ENCODE peak calls at places on chromosomes 12 and 14, in nine cellular contexts. Q, J, T, D, P, G, O, N and S are unnamed samples. For H3K9me3, the result is how much of the 10 kb centered on the place peaks cover.

GRCh38 chr14:23217621-23218020 is 20.1 kb upstream of the RNF212B start:
- DNase-seq in Q (no peak), J (no peak), T (no peak), D (no peak), P (no peak), G (no peak), O (no peak), N (no peak), S (no peak)

GRCh38 chr12:56836800-56837663 is 73.9 kb downstream of the HSD17B6 start:
- DNase-seq in Q (no peak), J (peak), T (no peak), D (no peak), P (no peak), G (no peak), O (no peak), N (no peak), S (peak)

GRCh38 chr14:23120405-23121251 is 1.6 kb upstream of the CEBPE start:
- DNase-seq in Q (peak), J (no peak), T (peak), D (peak), P (peak), G (peak), O (peak), N (peak), S (peak)

GRCh38 chr14:64806202-64806861 is 73.4 kb downstream of the SPTB start:
- DNase-seq in Q (peak), J (peak), T (no peak), D (no peak), P (peak), G (no peak), O (no peak), N (peak), S (peak)

GRCh38 chr12:3641428-3641883 is 111.5 kb downstream of the CRACR2A start:
- DNase-seq in Q (no peak), J (peak), T (no peak), D (no peak), P (no peak), G (no peak), O (no peak), N (no peak), S (peak)

GRCh38 chr12:104201238-104202001 is 14.2 kb upstream of the TXNRD1 start:
- DNase-seq in Q (peak), J (no peak), T (no peak), D (peak), P (no peak), G (no peak), O (peak), N (no peak), S (no peak)

GRCh38 chr12:5746496-5746895 is 198.6 kb downstream of the ANO2 start:
- DNase-seq in Q (no peak), J (no peak), T (no peak), D (no peak), P (no peak), G (no peak), O (no peak), N (no peak), S (no peak)

GRCh38 chr14:35333347-35333730 is 41.2 kb downstream of the PSMA6 start:
- DNase-seq in Q (peak), J (no peak), T (no peak), D (no peak), P (no peak), G (no peak), O (no peak), N (no peak), S (no peak)

GRCh38 chr14:61887628-61888027 is 125.4 kb downstream of the SNAPC1 start:
- DNase-seq in Q (no peak), J (no peak), T (no peak), D (no peak), P (no peak), G (no peak), O (no peak), N (no peak), S (no peak)

GRCh38 chr14:26004342-26004741 is 593.5 kb downstream of the NOVA1 start:
- DNase-seq in Q (no peak), J (no peak), T (no peak), D (no peak), P (no peak), G (no peak), O (no peak), N (no peak), S (no peak)

GRCh38 chr14:62743569-62743968 is 301.7 kb downstream of the KCNH5 start:
- DNase-seq in Q (no peak), J (no peak), T (no peak), D (no peak), P (no peak), G (no peak), O (no peak), N (no peak), S (no peak)

GRCh38 chr14:104390941-104391901 is 188.3 kb upstream of the C14orf180 start:
- DNase-seq in Q (no peak), J (peak), T (peak), D (no peak), P (peak), G (peak), O (peak), N (no peak), S (no peak)

GRCh38 chr14:33402604-33403003 is 463.9 kb downstream of the NPAS3 start:
- DNase-seq in Q (no peak), J (no peak), T (no peak), D (no peak), P (no peak), G (no peak), O (no peak), N (no peak), S (no peak)

GRCh38 chr12:128076188-128076587 is 190.8 kb upstream of the TMEM132C start:
- DNase-seq in Q (peak), J (no peak), T (no peak), D (no peak), P (no peak), G (no peak), O (no peak), N (no peak), S (peak)

GRCh38 chr12:89236748-89237428 is 115.4 kb downstream of the DUSP6 start:
- DNase-seq in Q (no peak), J (no peak), T (no peak), D (no peak), P (no peak), G (no peak), O (no peak), N (no peak), S (no peak)

GRCh38 chr12:76064904-76065303 is 19.6 kb downstream of the NAP1L1 start:
- DNase-seq in Q (no peak), J (no peak), T (no peak), D (no peak), P (no peak), G (no peak), O (no peak), N (no peak), S (no peak)

GRCh38 chr14:94945615-94946014 is 175.7 kb upstream of the GSC start:
- DNase-seq in Q (no peak), J (no peak), T (no peak), D (no peak), P (no peak), G (no peak), O (no peak), N (no peak), S (no peak)

GRCh38 chr12:108004368-108004767 is 124.7 kb upstream of the WSCD2 start:
- DNase-seq in Q (peak), J (no peak), T (no peak), D (no peak), P (no peak), G (no peak), O (no peak), N (no peak), S (no peak)

GRCh38 chr12:31849090-31849687 is 110.0 kb upstream of the RESF1 start:
- DNase-seq in Q (no peak), J (no peak), T (no peak), D (no peak), P (no peak), G (no peak), O (no peak), N (no peak), S (no peak)

GRCh38 chr12:76337583-76337982 is 10.6 kb downstream of the BBS10 start:
- DNase-seq in Q (no peak), J (no peak), T (no peak), D (no peak), P (no peak), G (no peak), O (no peak), N (no peak), S (no peak)

GRCh38 chr14:65496178-65496993 is 83.9 kb downstream of the FUT8 start:
- DNase-seq in Q (no peak), J (no peak), T (no peak), D (no peak), P (no peak), G (no peak), O (no peak), N (no peak), S (no peak)

GRCh38 chr12:6135071-6135470 is 10.6 kb upstream of the VWF start:
- DNase-seq in Q (no peak), J (no peak), T (no peak), D (no peak), P (no peak), G (no peak), O (no peak), N (no peak), S (no peak)

GRCh38 chr14:102293784-102294183 is 11.2 kb downstream of the MOK start:
- DNase-seq in Q (no peak), J (no peak), T (no peak), D (no peak), P (no peak), G (no peak), O (no peak), N (no peak), S (no peak)

GRCh38 chr12:47249719-47250506 is 170.2 kb upstream of the AMIGO2 start:
- DNase-seq in Q (no peak), J (no peak), T (no peak), D (no peak), P (no peak), G (no peak), O (no peak), N (no peak), S (peak)

GRCh38 chr14:57578427-57579220 is 85.0 kb upstream of the CCDC198 start:
- DNase-seq in Q (no peak), J (no peak), T (no peak), D (no peak), P (no peak), G (no peak), O (no peak), N (no peak), S (no peak)

GRCh38 chr12:119693006-119693405 is 25.1 kb downstream of the PRKAB1 start:
- DNase-seq in Q (peak), J (no peak), T (no peak), D (peak), P (no peak), G (no peak), O (peak), N (no peak), S (peak)

GRCh38 chr14:102029956-102030355 is 56.9 kb downstream of the HSP90AA1 start:
- DNase-seq in Q (no peak), J (no peak), T (no peak), D (no peak), P (no peak), G (no peak), O (no peak), N (no peak), S (peak)

GRCh38 chr12:113207621-113208040 is 13.6 kb upstream of the TPCN1 start:
- DNase-seq in Q (no peak), J (no peak), T (peak), D (no peak), P (no peak), G (no peak), O (no peak), N (no peak), S (no peak)

DNA sequence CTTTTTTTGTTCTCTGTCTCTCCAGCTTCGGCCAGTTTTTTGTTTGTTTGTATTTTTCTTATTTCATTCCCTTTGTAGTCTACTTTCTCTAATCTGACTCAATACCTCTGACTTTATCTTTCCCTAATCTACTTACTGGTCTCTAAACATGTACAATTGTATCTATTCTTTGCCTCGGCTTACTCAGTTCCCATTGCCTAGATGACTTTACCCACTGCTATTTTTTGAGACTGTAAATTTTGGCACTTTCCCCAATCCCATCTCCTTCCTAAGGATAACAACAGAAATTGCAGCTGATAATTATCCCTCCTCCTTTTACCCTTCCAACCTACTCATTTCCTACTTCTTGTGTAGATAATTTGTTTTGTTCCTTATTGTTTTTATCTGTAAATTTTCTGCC is 511.1 kb downstream of the RPL10L start:
- DNase-seq in Q (no peak), J (no peak), T (no peak), D (no peak), P (no peak), G (no peak), O (no peak), N (no peak), S (no peak)
- H3K9me3 ChIP-seq in Q (under half), J (under half), T (under half), D (under half), P (under half), G (under half), O (under half), N (under half), S (under half)

GRCh38 chr12:34304001-34304400 is 281.7 kb downstream of the ALG10 start:
- DNase-seq in Q (no peak), J (peak), T (peak), D (no peak), P (no peak), G (peak), O (no peak), N (peak), S (no peak)

GRCh38 chr12:34304546-34304945 is 282.2 kb downstream of the ALG10 start:
- DNase-seq in Q (no peak), J (no peak), T (peak), D (no peak), P (no peak), G (no peak), O (no peak), N (no peak), S (no peak)

GRCh38 chr12:34305176-34305575 is 282.9 kb downstream of the ALG10 start:
- DNase-seq in Q (no peak), J (no peak), T (peak), D (no peak), P (no peak), G (no peak), O (no peak), N (no peak), S (no peak)

GRCh38 chr12:34303091-34303870 is 281.0 kb downstream of the ALG10 start:
- DNase-seq in Q (no peak), J (peak), T (peak), D (no peak), P (no peak), G (peak), O (no peak), N (peak), S (no peak)

GRCh38 chr12:34306133-34306830 is 284.0 kb downstream of the ALG10 start:
- DNase-seq in Q (no peak), J (no peak), T (peak), D (no peak), P (no peak), G (no peak), O (no peak), N (no peak), S (no peak)
- H3K9me3 ChIP-seq in Q (under half), J (under half), T (under half), D (under half), P (under half), G (under half), O (under half), N (under half), S (under half)

GRCh38 chr12:121507984-121508383 is 72.8 kb downstream of the KDM2B start:
- DNase-seq in Q (no peak), J (no peak), T (no peak), D (no peak), P (no peak), G (no peak), O (no peak), N (no peak), S (no peak)
- H3K9me3 ChIP-seq in Q (under half), J (under half), T (under half), D (under half), P (under half), G (under half), O (under half), N (under half), S (under half)

GRCh38 chr12:131461096-131461495 is 249.8 kb upstream of the SFSWAP start:
- DNase-seq in Q (no peak), J (no peak), T (no peak), D (no peak), P (no peak), G (no peak), O (no peak), N (no peak), S (no peak)

GRCh38 chr12:131459666-131460365 is 251.1 kb upstream of the SFSWAP start:
- DNase-seq in Q (no peak), J (no peak), T (no peak), D (no peak), P (no peak), G (no peak), O (no peak), N (no peak), S (no peak)

GRCh38 chr12:131458048-131458374 is 252.9 kb upstream of the SFSWAP start:
- DNase-seq in Q (no peak), J (no peak), T (no peak), D (no peak), P (no peak), G (no peak), O (no peak), N (no peak), S (no peak)

GRCh38 chr12:131458931-131459575 is 251.8 kb upstream of the SFSWAP start:
- DNase-seq in Q (no peak), J (no peak), T (no peak), D (no peak), P (no peak), G (no peak), O (no peak), N (no peak), S (no peak)

DNA sequence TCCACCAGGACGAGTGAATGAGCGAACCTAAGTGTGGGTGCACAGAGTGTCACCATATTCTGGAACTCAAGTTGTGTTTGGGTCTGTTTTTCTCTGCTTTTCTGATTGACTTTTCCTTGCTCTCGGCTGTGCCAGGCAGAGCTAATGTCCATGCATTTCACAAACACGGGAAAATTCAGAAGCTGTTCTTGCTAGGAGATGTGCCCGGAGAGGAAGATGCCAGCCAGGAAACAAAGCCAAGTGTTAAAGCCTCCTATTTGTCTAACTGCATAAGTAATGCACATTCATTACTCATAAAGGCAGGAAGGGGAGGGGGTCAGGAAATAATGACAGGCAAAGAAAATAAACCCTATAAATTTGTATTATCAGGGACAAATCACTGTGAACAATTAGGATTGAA is 250.4 kb upstream of the SFSWAP start:
- DNase-seq in Q (no peak), J (no peak), T (no peak), D (no peak), P (no peak), G (no peak), O (no peak), N (no peak), S (peak)
- H3K9me3 ChIP-seq in Q (under half), J (under half), T (under half), D (under half), P (under half), G (under half), O (under half), N (under half), S (under half)

DNA sequence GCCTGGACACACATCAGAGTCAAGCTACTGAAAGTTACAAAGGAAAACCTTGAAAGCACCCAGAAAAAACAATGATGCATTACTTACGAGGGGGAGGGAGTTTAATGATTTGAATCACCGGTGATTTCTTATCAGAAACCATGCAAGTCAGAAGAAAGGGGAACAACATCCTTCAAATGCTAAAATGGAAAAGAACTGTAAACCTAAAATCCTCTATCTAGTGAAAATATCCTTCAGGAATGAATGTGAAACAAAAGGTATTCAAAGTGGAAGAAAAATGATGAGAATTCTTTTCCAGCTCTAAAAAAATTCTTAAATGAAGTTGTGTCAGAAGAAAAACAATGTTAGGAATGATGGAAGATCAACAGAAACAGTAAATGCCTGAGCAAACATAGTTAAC is 16.8 kb downstream of the SCAF11 start:
- DNase-seq in Q (no peak), J (no peak), T (no peak), D (no peak), P (no peak), G (no peak), O (no peak), N (no peak), S (no peak)
- H3K9me3 ChIP-seq in Q (under half), J (under half), T (under half), D (under half), P (under half), G (under half), O (under half), N (under half), S (under half)

DNA sequence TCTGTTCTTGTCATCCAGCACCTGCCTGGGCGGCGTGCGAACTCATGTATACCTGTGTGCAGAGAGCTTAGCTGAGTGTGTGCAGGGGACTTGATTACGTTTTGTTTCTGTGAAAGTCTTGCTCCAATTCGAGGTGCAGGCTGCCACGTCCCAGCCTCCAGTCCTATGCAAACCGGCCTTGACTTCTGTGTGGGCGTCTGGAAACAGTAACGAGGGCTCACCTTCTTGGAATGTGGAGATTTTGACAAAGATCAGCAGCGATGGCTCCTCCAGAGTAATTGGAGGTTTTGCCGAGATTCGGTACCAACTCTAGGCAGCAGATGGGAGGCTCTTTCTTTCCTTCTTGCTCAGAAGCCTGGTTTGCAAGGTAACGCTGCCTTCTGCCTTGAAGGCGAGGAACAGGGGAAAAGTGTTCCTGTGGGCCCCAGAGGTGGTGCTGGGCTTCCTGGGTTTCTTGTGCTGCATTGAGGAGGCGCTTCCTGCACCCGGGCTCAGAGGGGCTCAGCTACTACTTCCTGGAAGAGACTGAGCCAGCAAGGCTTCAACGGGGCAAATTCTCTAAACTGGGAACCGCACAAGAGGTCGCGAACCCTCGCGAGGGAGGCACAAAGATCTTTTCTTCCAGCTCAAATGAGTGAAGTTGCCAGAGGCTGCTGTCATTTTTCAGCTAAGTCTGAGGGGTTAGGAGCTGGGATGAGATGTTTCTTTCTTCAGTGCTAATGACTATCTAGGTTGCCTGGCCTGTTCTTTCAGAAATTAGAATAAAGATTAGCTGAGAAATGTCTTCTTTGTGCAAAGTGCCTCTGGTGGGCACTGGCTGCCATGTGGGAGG is 249.0 kb downstream of the AACS start:
- DNase-seq in Q (no peak), J (no peak), T (no peak), D (no peak), P (no peak), G (no peak), O (no peak), N (no peak), S (no peak)
- H3K9me3 ChIP-seq in Q (under half), J (under half), T (under half), D (under half), P (under half), G (under half), O (under half), N (under half), S (under half)